ENCODE peak calls at places on chromosome 14, in nine cellular contexts. One of them, this sample, is unnamed.

GRCh38 chr14:94142247-94142646 is 12.8 kb upstream of the IFI27L2 start:
- DNase-seq in spleen: no peak
- DNase-seq in brain microvascular endothelial cell: no peak
- DNase-seq in foreskin keratinocyte: no peak
- DNase-seq in pancreas: no peak
- DNase-seq in psoas muscle: no peak
- DNase-seq in lower lobe of right lung: no peak
- DNase-seq in RWPE1: no peak
- DNase-seq in GM23338: no peak
- DNase-seq in this sample: no peak

GRCh38 chr14:39268393-39268792 is 34.7 kb downstream of the MIA2 start:
- DNase-seq in brain microvascular endothelial cell: no peak
- DNase-seq in RWPE1: no peak
- DNase-seq in GM23338: no peak
- DNase-seq in foreskin keratinocyte: no peak
- DNase-seq in psoas muscle: no peak
- DNase-seq in pancreas: no peak
- DNase-seq in spleen: no peak
- DNase-seq in lower lobe of right lung: no peak
- DNase-seq in this sample: no peak

GRCh38 chr14:104889374-104889755 is 24.3 kb downstream of the CEP170B start:
- DNase-seq in psoas muscle: peak
- DNase-seq in lower lobe of right lung: no peak
- DNase-seq in foreskin keratinocyte: no peak
- DNase-seq in brain microvascular endothelial cell: no peak
- DNase-seq in RWPE1: no peak
- DNase-seq in GM23338: no peak
- DNase-seq in spleen: no peak
- DNase-seq in pancreas: no peak
- DNase-seq in this sample: peak

GRCh38 chr14:89507926-89508460 is 91.0 kb upstream of the FOXN3 start:
- DNase-seq in lower lobe of right lung: no peak
- DNase-seq in brain microvascular endothelial cell: no peak
- DNase-seq in GM23338: no peak
- DNase-seq in pancreas: no peak
- DNase-seq in psoas muscle: no peak
- DNase-seq in spleen: peak
- DNase-seq in foreskin keratinocyte: no peak
- DNase-seq in RWPE1: peak
- DNase-seq in this sample: no peak

GRCh38 chr14:67166450-67166853 is 22.8 kb upstream of the GARIN2 start:
- DNase-seq in GM23338: peak
- DNase-seq in spleen: no peak
- DNase-seq in RWPE1: peak
- DNase-seq in foreskin keratinocyte: no peak
- DNase-seq in psoas muscle: no peak
- DNase-seq in pancreas: no peak
- DNase-seq in brain microvascular endothelial cell: peak
- DNase-seq in lower lobe of right lung: no peak
- DNase-seq in this sample: no peak

GRCh38 chr14:78182722-78183121 is 12.5 kb downstream of the NRXN3 start:
- DNase-seq in spleen: no peak
- DNase-seq in foreskin keratinocyte: no peak
- DNase-seq in GM23338: no peak
- DNase-seq in brain microvascular endothelial cell: no peak
- DNase-seq in RWPE1: no peak
- DNase-seq in lower lobe of right lung: no peak
- DNase-seq in psoas muscle: no peak
- DNase-seq in pancreas: no peak
- DNase-seq in this sample: no peak

GRCh38 chr14:38203929-38204716 is 3.6 kb upstream of the SSTR1 start:
- DNase-seq in spleen: no peak
- DNase-seq in brain microvascular endothelial cell: no peak
- DNase-seq in pancreas: no peak
- DNase-seq in psoas muscle: no peak
- DNase-seq in lower lobe of right lung: no peak
- DNase-seq in GM23338: peak
- DNase-seq in foreskin keratinocyte: no peak
- DNase-seq in RWPE1: no peak
- DNase-seq in this sample: no peak

GRCh38 chr14:61764342-61765122 is 2.3 kb downstream of the SNAPC1 start:
- DNase-seq in pancreas: no peak
- DNase-seq in spleen: no peak
- DNase-seq in brain microvascular endothelial cell: no peak
- DNase-seq in psoas muscle: no peak
- DNase-seq in lower lobe of right lung: no peak
- DNase-seq in foreskin keratinocyte: no peak
- DNase-seq in GM23338: no peak
- DNase-seq in RWPE1: no peak
- DNase-seq in this sample: no peak

GRCh38 chr14:54350196-54350595 is 46.6 kb upstream of the CDKN3 start:
- DNase-seq in spleen: no peak
- DNase-seq in RWPE1: no peak
- DNase-seq in psoas muscle: no peak
- DNase-seq in pancreas: no peak
- DNase-seq in GM23338: no peak
- DNase-seq in lower lobe of right lung: no peak
- DNase-seq in foreskin keratinocyte: no peak
- DNase-seq in brain microvascular endothelial cell: no peak
- DNase-seq in this sample: no peak

GRCh38 chr14:78107171-78107570 is 63.0 kb upstream of the NRXN3 start:
- DNase-seq in pancreas: no peak
- DNase-seq in GM23338: no peak
- DNase-seq in spleen: no peak
- DNase-seq in lower lobe of right lung: no peak
- DNase-seq in RWPE1: no peak
- DNase-seq in psoas muscle: no peak
- DNase-seq in brain microvascular endothelial cell: no peak
- DNase-seq in foreskin keratinocyte: no peak
- DNase-seq in this sample: no peak

GRCh38 chr14:25237845-25238244 is 187.9 kb upstream of the STXBP6 start:
- DNase-seq in spleen: no peak
- DNase-seq in lower lobe of right lung: no peak
- DNase-seq in psoas muscle: no peak
- DNase-seq in GM23338: peak
- DNase-seq in RWPE1: no peak
- DNase-seq in foreskin keratinocyte: no peak
- DNase-seq in pancreas: no peak
- DNase-seq in brain microvascular endothelial cell: no peak
- DNase-seq in this sample: no peak

GRCh38 chr14:65239143-65239672 is 136.9 kb upstream of the MAX start:
- DNase-seq in brain microvascular endothelial cell: peak
- DNase-seq in foreskin keratinocyte: no peak
- DNase-seq in GM23338: no peak
- DNase-seq in RWPE1: no peak
- DNase-seq in lower lobe of right lung: no peak
- DNase-seq in spleen: no peak
- DNase-seq in pancreas: no peak
- DNase-seq in psoas muscle: peak
- DNase-seq in this sample: no peak

DNA sequence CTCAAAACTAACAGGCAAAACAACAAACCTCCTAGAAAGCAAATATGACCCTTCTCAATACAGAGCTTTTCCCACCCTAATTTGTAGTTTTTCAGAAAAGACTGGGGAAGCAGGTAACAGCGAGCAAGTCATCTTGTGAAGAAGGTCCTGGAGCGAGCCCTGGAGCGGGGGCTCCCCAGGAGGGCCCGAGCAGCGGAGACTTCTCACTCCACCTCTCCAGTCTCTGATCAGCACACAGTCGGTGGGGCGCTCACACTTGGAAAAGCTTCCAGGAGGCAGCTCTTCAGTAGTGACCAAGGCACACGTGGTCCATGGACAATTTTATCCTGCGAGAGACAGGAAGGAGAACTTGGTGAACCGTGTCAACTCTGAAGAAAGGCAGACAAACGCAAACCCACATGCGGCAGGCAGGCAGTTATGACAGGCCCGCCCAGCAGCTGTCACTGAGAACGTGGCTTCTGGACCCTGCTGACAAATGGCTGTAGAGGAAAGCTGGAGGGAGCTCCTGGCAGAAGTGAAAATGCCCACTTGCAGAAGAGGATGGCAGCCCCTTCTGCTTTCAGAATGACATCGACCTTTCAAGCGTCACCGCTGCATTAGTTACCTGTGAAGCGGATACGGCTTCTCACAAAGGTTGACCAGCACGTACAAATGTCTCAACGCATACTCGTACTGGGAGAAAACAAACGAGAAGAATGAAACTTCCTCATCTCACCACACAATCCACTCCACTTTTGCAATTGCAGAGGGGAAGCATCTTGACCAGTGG is 44.2 kb downstream of the LGMN start:
- DNase-seq in brain microvascular endothelial cell: no peak
- DNase-seq in foreskin keratinocyte: no peak
- DNase-seq in RWPE1: no peak
- DNase-seq in psoas muscle: no peak
- DNase-seq in spleen: peak
- DNase-seq in pancreas: no peak
- DNase-seq in GM23338: no peak
- DNase-seq in lower lobe of right lung: no peak
- DNase-seq in this sample: no peak
- H3K27ac ChIP-seq in brain microvascular endothelial cell: no peak
- H3K27ac ChIP-seq in foreskin keratinocyte: no peak
- H3K27ac ChIP-seq in RWPE1: no peak
- H3K27ac ChIP-seq in psoas muscle: no peak
- H3K27ac ChIP-seq in spleen: peak
- H3K27ac ChIP-seq in pancreas: no peak
- H3K27ac ChIP-seq in GM23338: no peak
- H3K27ac ChIP-seq in lower lobe of right lung: peak
- H3K27ac ChIP-seq in this sample: no peak

GRCh38 chr14:74085047-74085637 is 386 bp downstream of the LIN52 start:
- DNase-seq in GM23338: peak
- DNase-seq in spleen: no peak
- DNase-seq in brain microvascular endothelial cell: peak
- DNase-seq in pancreas: no peak
- DNase-seq in RWPE1: peak
- DNase-seq in foreskin keratinocyte: peak
- DNase-seq in psoas muscle: peak
- DNase-seq in lower lobe of right lung: no peak
- DNase-seq in this sample: no peak

GRCh38 chr14:74083161-74083560 is 1.1 kb downstream of the ALDH6A1 start:
- DNase-seq in lower lobe of right lung: no peak
- DNase-seq in psoas muscle: no peak
- DNase-seq in spleen: no peak
- DNase-seq in GM23338: no peak
- DNase-seq in foreskin keratinocyte: no peak
- DNase-seq in brain microvascular endothelial cell: no peak
- DNase-seq in pancreas: no peak
- DNase-seq in RWPE1: no peak
- DNase-seq in this sample: no peak

GRCh38 chr14:74085828-74086227 is 1.1 kb downstream of the LIN52 start:
- DNase-seq in brain microvascular endothelial cell: no peak
- DNase-seq in GM23338: no peak
- DNase-seq in foreskin keratinocyte: no peak
- DNase-seq in pancreas: no peak
- DNase-seq in lower lobe of right lung: no peak
- DNase-seq in psoas muscle: no peak
- DNase-seq in RWPE1: no peak
- DNase-seq in spleen: no peak
- DNase-seq in this sample: no peak

GRCh38 chr14:74083784-74084276 is 423 bp downstream of the ALDH6A1 start:
- DNase-seq in foreskin keratinocyte: no peak
- DNase-seq in GM23338: peak
- DNase-seq in brain microvascular endothelial cell: no peak
- DNase-seq in lower lobe of right lung: no peak
- DNase-seq in RWPE1: no peak
- DNase-seq in psoas muscle: no peak
- DNase-seq in pancreas: no peak
- DNase-seq in spleen: peak
- DNase-seq in this sample: no peak

GRCh38 chr14:74084277-74085046 is at the start of the genes ALDH6A1 and LIN52:
- DNase-seq in pancreas: peak
- DNase-seq in spleen: peak
- DNase-seq in RWPE1: peak
- DNase-seq in lower lobe of right lung: peak
- DNase-seq in GM23338: peak
- DNase-seq in brain microvascular endothelial cell: peak
- DNase-seq in foreskin keratinocyte: peak
- DNase-seq in psoas muscle: peak
- DNase-seq in this sample: peak
- TF ChIP-seq CTCF in pancreas: no peak
- TF ChIP-seq CTCF in spleen: peak
- TF ChIP-seq CTCF in RWPE1: no peak
- TF ChIP-seq CTCF in lower lobe of right lung: no peak
- TF ChIP-seq CTCF in GM23338: no peak
- TF ChIP-seq CTCF in brain microvascular endothelial cell: no peak
- TF ChIP-seq CTCF in foreskin keratinocyte: peak
- TF ChIP-seq CTCF in psoas muscle: no peak
- TF ChIP-seq CTCF in this sample: no peak

GRCh38 chr14:77037338-77037782 is 8.9 kb upstream of the IRF2BPL start:
- DNase-seq in RWPE1: no peak
- DNase-seq in pancreas: no peak
- DNase-seq in spleen: no peak
- DNase-seq in psoas muscle: no peak
- DNase-seq in foreskin keratinocyte: no peak
- DNase-seq in GM23338: no peak
- DNase-seq in brain microvascular endothelial cell: no peak
- DNase-seq in lower lobe of right lung: no peak
- DNase-seq in this sample: no peak
- H3K27ac ChIP-seq in RWPE1: peak
- H3K27ac ChIP-seq in pancreas: peak
- H3K27ac ChIP-seq in spleen: peak
- H3K27ac ChIP-seq in psoas muscle: peak
- H3K27ac ChIP-seq in foreskin keratinocyte: no peak
- H3K27ac ChIP-seq in GM23338: peak
- H3K27ac ChIP-seq in brain microvascular endothelial cell: no peak
- H3K27ac ChIP-seq in lower lobe of right lung: peak
- H3K27ac ChIP-seq in this sample: peak

DNA sequence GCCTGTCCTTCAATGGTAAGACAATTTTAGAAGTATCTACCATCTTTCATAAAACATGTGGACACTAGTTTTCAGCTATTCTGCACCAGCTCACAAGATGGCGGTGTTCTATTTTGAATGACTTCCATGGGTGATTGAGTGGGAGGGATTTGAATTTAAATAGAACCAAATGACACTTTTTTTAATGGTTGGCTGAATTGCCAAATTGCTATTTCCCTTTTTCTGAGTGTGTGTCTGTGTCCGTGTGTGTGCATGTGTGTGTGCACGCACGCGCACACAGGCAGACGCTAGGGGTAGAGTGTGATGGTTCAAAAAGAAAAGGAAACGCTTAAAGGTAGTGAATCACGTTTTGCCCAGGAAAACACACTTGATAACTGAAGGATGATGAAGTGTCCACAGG is 362.6 kb downstream of the DAD1 start:
- DNase-seq in psoas muscle: no peak
- DNase-seq in foreskin keratinocyte: no peak
- DNase-seq in pancreas: no peak
- DNase-seq in spleen: no peak
- DNase-seq in lower lobe of right lung: peak
- DNase-seq in RWPE1: peak
- DNase-seq in GM23338: peak
- DNase-seq in brain microvascular endothelial cell: peak
- DNase-seq in this sample: no peak
- TF ChIP-seq CTCF in psoas muscle: no peak
- TF ChIP-seq CTCF in foreskin keratinocyte: peak
- TF ChIP-seq CTCF in pancreas: no peak
- TF ChIP-seq CTCF in spleen: peak
- TF ChIP-seq CTCF in lower lobe of right lung: peak
- TF ChIP-seq CTCF in RWPE1: no peak
- TF ChIP-seq CTCF in GM23338: peak
- TF ChIP-seq CTCF in brain microvascular endothelial cell: peak
- TF ChIP-seq CTCF in this sample: no peak

This sample was measured in left lung.